ENCODE peak calls at places on chromosomes 5 and 9, in four cellular contexts. K is left ventricle myocardium inferior; R is CD8-positive, alpha-beta memory T cell; J is ovary. T is an unnamed sample. For H3K4me1, the result is how much of the 10 kb centered on the place peaks cover.

GRCh38 chr9:28155671-28156070 is 582.4 kb upstream of the C9orf72 start:
- DNase-seq in K (no peak), J (no peak), R (no peak), T (no peak)

GRCh38 chr5:8340739-8341344 is 471.9 kb downstream of the MTRR start:
- DNase-seq in J (no peak), K (no peak), R (no peak), T (no peak)

GRCh38 chr9:6955251-6955921 is 197.6 kb downstream of the KDM4C start:
- DNase-seq in J (no peak), R (no peak), K (no peak), T (no peak)

GRCh38 chr9:21976334-21976875 is 17.8 kb downstream of the CDKN2A start:
- DNase-seq in R (no peak), J (no peak), K (no peak), T (no peak)

GRCh38 chr5:133635051-133635450 is 22.7 kb upstream of the FSTL4 start:
- DNase-seq in R (no peak), J (no peak), K (no peak), T (no peak)

GRCh38 chr9:78900500-78900899 is 603.6 kb downstream of the PSAT1 start:
- DNase-seq in R (no peak), J (no peak), K (no peak), T (no peak)

GRCh38 chr9:124779368-124780059 is 2.6 kb downstream of the OLFML2A start:
- DNase-seq in K (no peak), R (no peak), J (peak), T (peak)

GRCh38 chr5:151622367-151623097 is 31.4 kb upstream of the FAT2 start:
- DNase-seq in J (no peak), R (no peak), K (no peak), T (no peak)

GRCh38 chr5:55564716-55565115 is 30.0 kb upstream of the PLPP1 start:
- DNase-seq in R (no peak), J (no peak), K (no peak), T (no peak)

GRCh38 chr5:66354407-66354806 is 210.3 kb downstream of the SREK1 start:
- DNase-seq in K (no peak), R (no peak), J (no peak), T (no peak)

GRCh38 chr5:10424124-10424731 is 17.5 kb upstream of the ROPN1L start:
- DNase-seq in K (no peak), J (no peak), R (no peak), T (no peak)

GRCh38 chr9:20428976-20429375 is 193.3 kb downstream of the MLLT3 start:
- DNase-seq in J (no peak), R (no peak), K (no peak), T (no peak)

GRCh38 chr5:132470596-132470995 is 20.0 kb downstream of the IRF1 start:
- DNase-seq in K (no peak), R (no peak), J (no peak), T (no peak)

GRCh38 chr9:3285365-3286161 is 240.2 kb downstream of the RFX3 start:
- DNase-seq in R (no peak), K (no peak), J (no peak), T (no peak)

GRCh38 chr9:137305788-137306545 is 3.9 kb upstream of the NRARP start:
- DNase-seq in R (no peak), K (peak), J (no peak), T (peak)

GRCh38 chr9:89519393-89519805 is 21.5 kb upstream of the SEMA4D start:
- DNase-seq in J (no peak), K (no peak), R (no peak), T (no peak)

GRCh38 chr9:122168356-122168755 is 8.6 kb downstream of the MORN5 start:
- DNase-seq in J (no peak), R (no peak), K (no peak), T (no peak)

GRCh38 chr9:36293918-36294317 is 35.7 kb upstream of the GNE start:
- DNase-seq in K (no peak), R (no peak), J (no peak), T (no peak)

GRCh38 chr5:1923341-1923740 is 40.6 kb upstream of the IRX4 start:
- DNase-seq in R (no peak), J (no peak), K (no peak), T (no peak)

GRCh38 chr5:139752506-139753350 is 42.9 kb upstream of the PSD2 start:
- DNase-seq in R (no peak), J (no peak), K (no peak), T (no peak)

GRCh38 chr5:91425046-91425445 is 41.9 kb upstream of the ARRDC3 start:
- DNase-seq in R (no peak), J (no peak), K (no peak), T (no peak)

GRCh38 chr5:124054564-124054963 is 542.6 kb downstream of the CSNK1G3 start:
- DNase-seq in K (no peak), R (no peak), J (no peak), T (no peak)

GRCh38 chr9:131704988-131705387 is 34.9 kb downstream of the RAPGEF1 start:
- DNase-seq in K (no peak), R (no peak), J (no peak), T (no peak)

GRCh38 chr5:35337332-35338168 is 107.3 kb upstream of the PRLR start:
- DNase-seq in R (no peak), K (no peak), J (no peak), T (no peak)

GRCh38 chr5:134138416-134139376 is 24.2 kb downstream of the TCF7 start:
- DNase-seq in J (no peak), K (peak), R (no peak), T (no peak)

GRCh38 chr5:67693956-67694564 is 497.5 kb upstream of the CD180 start:
- DNase-seq in K (peak), R (no peak), J (peak), T (peak)

GRCh38 chr5:5298068-5298633 is 124.3 kb upstream of the ICE1 start:
- DNase-seq in K (no peak), J (no peak), R (no peak), T (no peak)

GRCh38 chr5:34519489-34520220 is 136.5 kb upstream of the RAI14 start:
- DNase-seq in R (no peak), J (no peak), K (no peak), T (no peak)

GRCh38 chr9:15469406-15469805 is 41.4 kb downstream of the PSIP1 start:
- DNase-seq in J (no peak), R (no peak), K (no peak), T (no peak)

GRCh38 chr5:4295663-4296339 is 700.2 kb downstream of the IRX1 start:
- DNase-seq in R (no peak), K (no peak), J (no peak), T (no peak)

GRCh38 chr9:132268725-132269352 is 85.9 kb downstream of the SETX start:
- DNase-seq in K (peak), R (peak), J (peak), T (peak)

GRCh38 chr9:135926402-135927194 is 19.3 kb upstream of the CAMSAP1 start:
- DNase-seq in J (no peak), K (no peak), R (no peak), T (peak)

GRCh38 chr5:27465140-27465539 is 426.8 kb upstream of the CDH9 start:
- DNase-seq in K (no peak), J (no peak), R (no peak), T (no peak)

GRCh38 chr5:133246376-133247144 is 194.7 kb downstream of the HSPA4 start:
- DNase-seq in R (no peak), J (no peak), K (no peak), T (no peak)

GRCh38 chr9:33436445-33436844 is 10.9 kb downstream of the AQP3 start:
- DNase-seq in R (no peak), J (no peak), K (no peak), T (no peak)

DNA sequence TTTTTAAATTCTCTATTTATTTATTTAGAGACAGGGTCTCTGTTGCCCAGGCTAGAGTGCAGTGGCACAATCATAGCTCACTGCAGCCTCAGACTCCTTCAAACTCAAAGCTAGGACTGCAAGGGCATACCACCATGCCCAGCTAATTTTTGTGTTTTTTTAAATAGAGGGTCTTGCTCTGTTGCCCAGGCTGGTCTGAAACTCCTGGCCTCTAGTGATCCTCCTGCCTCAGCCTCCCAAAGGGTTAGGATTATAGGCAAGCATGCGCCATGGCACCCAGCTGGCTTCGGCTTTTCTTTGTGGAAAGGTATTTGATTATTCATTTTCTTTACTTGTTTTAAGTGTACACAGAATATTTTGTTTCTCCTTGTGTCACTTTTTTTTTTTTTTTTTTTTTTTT is 5.2 kb downstream of the ZNF346 start:
- DNase-seq in R (no peak), J (no peak), K (no peak), T (no peak)
- H3K4me3 ChIP-seq in R (no peak), J (no peak), K (no peak), T (no peak)

DNA sequence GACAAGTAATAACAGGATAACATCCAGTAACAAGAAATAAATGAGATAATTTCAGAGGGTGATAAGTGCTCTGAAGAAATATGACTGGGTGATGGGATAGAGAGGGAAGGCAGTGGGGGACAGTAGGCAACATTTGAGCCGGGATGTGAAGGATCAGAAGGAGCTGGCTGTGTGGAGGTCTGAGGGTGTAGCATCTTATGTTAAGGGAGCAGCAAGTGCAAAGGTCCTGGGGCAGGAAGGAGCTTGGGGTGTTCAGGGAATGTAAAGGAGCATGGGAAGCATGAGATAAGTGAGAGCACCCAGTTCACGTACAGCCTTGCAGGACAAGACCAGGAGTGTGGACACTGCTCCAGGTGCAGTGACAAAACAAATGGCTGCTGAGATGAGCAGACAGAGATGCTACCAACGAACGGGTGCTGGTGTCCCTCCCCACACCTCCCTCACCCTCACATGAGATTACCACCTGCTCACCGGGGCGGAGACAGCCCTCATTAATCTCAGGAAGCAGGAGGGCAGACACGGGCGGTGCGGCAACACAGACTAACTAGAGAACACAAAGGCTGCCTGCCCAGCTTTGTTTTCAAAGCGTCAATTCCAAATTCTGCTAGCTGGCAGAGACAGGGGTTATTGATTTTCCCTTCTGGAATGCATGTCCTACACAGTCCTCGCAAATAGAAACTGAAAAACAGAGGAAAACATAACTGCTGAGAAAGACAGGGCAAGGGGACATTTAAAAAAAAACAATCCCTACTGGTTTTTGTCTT is 298.1 kb upstream of the PANK3 start:
- DNase-seq in K (no peak), R (no peak), J (no peak), T (no peak)
- H3K27ac ChIP-seq in K (no peak), R (no peak), J (no peak), T (no peak)

GRCh38 chr9:23254404-23255184 is 571.4 kb downstream of the ELAVL2 start:
- DNase-seq in K (no peak), J (no peak), R (no peak), T (no peak)
- H3K4me1 ChIP-seq in K (under half), J (under half), R (under half), T (under half)

DNA sequence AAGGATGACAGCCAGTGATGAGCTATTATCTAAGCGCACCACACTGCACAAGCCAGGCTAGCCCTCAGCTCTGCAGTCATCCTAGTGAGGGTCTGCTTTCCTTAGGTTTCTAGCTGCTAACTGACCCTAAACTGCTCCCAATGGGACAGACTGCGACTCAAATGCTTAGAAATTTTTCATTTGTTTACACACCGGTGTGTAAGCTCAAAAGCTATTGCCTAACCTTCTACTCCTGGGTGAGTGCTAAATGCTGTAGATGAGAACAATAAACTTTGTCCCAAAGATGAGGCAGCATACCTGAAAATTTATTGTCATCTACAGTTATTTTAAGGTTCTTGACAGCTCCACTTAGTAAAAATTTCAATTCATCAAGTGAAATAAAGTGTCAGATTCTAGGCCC is 311.4 kb downstream of the TMEM167A start:
- DNase-seq in R (no peak), K (no peak), J (no peak), T (no peak)
- H3K4me3 ChIP-seq in R (no peak), K (no peak), J (no peak), T (no peak)

GRCh38 chr5:72307968-72308852 is 11.8 kb downstream of the MRPS27 start:
- DNase-seq in K (peak), J (peak), R (peak), T (peak)

GRCh38 chr5:72307573-72307967 is 12.5 kb downstream of the MRPS27 start:
- DNase-seq in K (no peak), J (no peak), R (no peak), T (no peak)

GRCh38 chr5:72305194-72306142 is 14.6 kb downstream of the MRPS27 start:
- DNase-seq in R (no peak), J (no peak), K (no peak), T (no peak)

GRCh38 chr5:72314571-72315172 is 5.4 kb downstream of the MRPS27 start:
- DNase-seq in R (no peak), K (no peak), J (peak), T (no peak)

GRCh38 chr5:72308853-72309191 is 11.2 kb downstream of the MRPS27 start:
- DNase-seq in K (no peak), J (no peak), R (no peak), T (no peak)
- H3K27ac ChIP-seq in K (peak), J (no peak), R (peak), T (no peak)

GRCh38 chr5:96083361-96083881 is 121.8 kb upstream of the ELL2 start:
- DNase-seq in J (no peak), K (no peak), R (no peak), T (no peak)

GRCh38 chr5:96081276-96081858 is 119.7 kb upstream of the ELL2 start:
- DNase-seq in R (no peak), K (no peak), J (no peak), T (no peak)

GRCh38 chr5:96079075-96079474 is 117.4 kb upstream of the ELL2 start:
- DNase-seq in J (no peak), K (no peak), R (no peak), T (no peak)

GRCh38 chr5:96079962-96080361 is 118.3 kb upstream of the ELL2 start:
- DNase-seq in K (no peak), J (no peak), R (no peak), T (no peak)

GRCh38 chr5:96080557-96080956 is 118.9 kb upstream of the ELL2 start:
- DNase-seq in J (no peak), R (no peak), K (no peak), T (no peak)
- H3K4me1 ChIP-seq in J (under half), R (under half), K (under half), T (under half)

DNA sequence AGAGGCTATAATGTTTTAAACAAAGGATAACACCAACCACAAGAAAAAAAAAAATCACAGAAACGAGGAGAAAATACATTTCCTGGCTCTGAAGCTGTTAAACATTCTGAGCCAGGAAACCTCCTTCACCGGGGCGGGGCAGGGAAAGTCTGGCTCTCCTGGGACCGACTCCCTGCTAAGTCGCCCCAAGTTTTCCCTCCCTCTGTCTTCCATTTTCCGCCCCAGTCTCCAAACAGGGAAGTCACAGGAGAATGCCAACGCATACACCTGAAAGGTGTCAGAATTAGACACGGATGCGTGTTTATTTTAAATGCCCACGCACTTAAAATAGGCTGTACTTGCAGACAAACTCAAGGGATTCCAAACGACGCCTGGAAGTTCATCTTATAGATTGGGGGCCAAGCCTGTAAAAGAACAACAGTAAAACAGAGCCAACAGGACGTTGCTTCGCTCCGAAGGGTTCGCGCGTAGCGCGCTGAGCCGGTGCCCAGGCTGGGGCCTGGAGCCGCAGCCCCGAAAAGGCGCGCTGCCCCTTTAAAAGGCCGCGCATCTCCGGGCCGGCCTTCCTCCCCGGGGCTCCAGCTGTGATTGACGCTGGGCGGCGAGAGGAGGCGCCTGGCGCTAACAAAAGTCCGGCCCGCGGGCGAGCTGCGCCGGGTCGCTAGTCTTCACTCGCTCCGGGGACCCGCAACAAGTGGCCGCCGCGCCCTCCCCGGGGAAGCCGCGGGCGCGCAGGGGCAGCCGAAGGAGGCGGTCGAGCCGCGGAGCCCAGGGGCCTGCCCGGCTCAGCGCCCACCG is at the start of gene FBXL7:
- DNase-seq in J (peak), K (peak), R (no peak), T (peak)
- H3K4me3 ChIP-seq in J (peak), K (peak), R (no peak), T (peak)

GRCh38 chr9:129340427-129341196 is 162.6 kb upstream of the IER5L start:
- DNase-seq in J (no peak), K (no peak), R (no peak), T (peak)

GRCh38 chr9:129339539-129340157 is 161.6 kb upstream of the IER5L start:
- DNase-seq in K (no peak), J (no peak), R (no peak), T (no peak)

GRCh38 chr9:129336601-129337286 is 158.7 kb upstream of the IER5L start:
- DNase-seq in R (no peak), J (peak), K (no peak), T (no peak)

GRCh38 chr9:129337287-129338140 is 159.5 kb upstream of the IER5L start:
- DNase-seq in J (peak), K (no peak), R (no peak), T (peak)

GRCh38 chr9:129338701-129339445 is 160.8 kb upstream of the IER5L start:
- DNase-seq in K (no peak), J (no peak), R (no peak), T (peak)
- H3K27ac ChIP-seq in K (no peak), J (no peak), R (no peak), T (no peak)